ENCODE peak calls at places on chromosomes 3 and 15, in nine cellular contexts. R is NCI-H1436 treated with DMSO at 0.1 percent for 48 hours; E is activated CD8-positive, alpha-beta memory T cell treated with anti-CD3 and anti-CD28 coated beads, Interleukin-2, amount 50 U/mL, for 48 hours; O is GF-D8; N is Ammon's horn; L is DND-41; Y is GOT3; S is EH; M is activated T-helper 1 cell treated with anti-CD3 and anti-CD28 coated beads, Interleukin-2, amount 50 U/mL, for 16 hours. U is an unnamed sample.

GRCh38 chr3:175941352-175941751 is 1082.2 kb downstream of the NAALADL2 start:
- DNase-seq in R (no peak), N (peak; percentile 6), S (peak; percentile 50), Y (no peak), E (no peak), L (no peak), O (no peak), M (no peak), U (no peak)

GRCh38 chr15:96115642-96116041 is 214.9 kb upstream of the NR2F2 start:
- DNase-seq in E (no peak), R (no peak), L (no peak), M (no peak), S (peak; percentile 90), O (no peak), N (no peak), Y (no peak), U (no peak)

GRCh38 chr3:151386063-151386462 is 1.5 kb upstream of the P2RY12 start:
- DNase-seq in M (no peak), L (no peak), E (no peak), O (no peak), N (no peak), Y (no peak), R (no peak), S (peak; percentile 50), U (no peak)

GRCh38 chr3:55859305-55859704 is 372.2 kb upstream of the WNT5A start:
- DNase-seq in M (no peak), O (no peak), S (peak; percentile 3), Y (no peak), L (no peak), E (no peak), R (no peak), N (no peak), U (no peak)

GRCh38 chr3:62688050-62688449 is 187.2 kb downstream of the CADPS start:
- DNase-seq in N (no peak), Y (no peak), M (no peak), R (no peak), S (peak; percentile 61), E (no peak), O (no peak), L (no peak), U (no peak)

GRCh38 chr3:31544634-31545033 is 11.9 kb downstream of the STT3B start:
- DNase-seq in Y (no peak), O (peak; percentile 55), M (no peak), R (no peak), L (no peak), N (no peak), E (no peak), S (no peak), U (no peak)

GRCh38 chr3:138351916-138352555 is 3.7 kb downstream of the MRAS start:
- DNase-seq in O (no peak), M (no peak), R (no peak), Y (no peak), S (peak; percentile 31), N (no peak), E (no peak), L (no peak), U (no peak)

GRCh38 chr15:25679964-25680658 is 183.0 kb downstream of the ATP10A start:
- DNase-seq in S (no peak), O (no peak), R (no peak), Y (no peak), M (no peak), N (no peak), L (no peak), E (no peak), U (no peak)

GRCh38 chr15:29538110-29538509 is 268.5 kb upstream of the NSMCE3 start:
- DNase-seq in O (no peak), L (no peak), R (no peak), S (no peak), Y (no peak), E (no peak), M (no peak), N (peak; percentile 14), U (no peak)

GRCh38 chr3:115062412-115062956 is 84.6 kb downstream of the ZBTB20 start:
- DNase-seq in Y (no peak), N (no peak), M (no peak), L (no peak), E (no peak), R (no peak), S (peak; percentile 77), O (no peak), U (no peak)

GRCh38 chr15:65400760-65401606 is 21.8 kb downstream of the IGDCC4 start:
- DNase-seq in M (peak; percentile 10), E (peak; percentile 77), O (no peak), L (peak; percentile 69), N (peak; percentile 62), S (peak; percentile 71), R (no peak), Y (no peak), U (no peak)

GRCh38 chr3:10445561-10445960 is 59.8 kb downstream of the ATP2B2 start:
- DNase-seq in M (no peak), S (peak; percentile 57), L (no peak), Y (no peak), E (no peak), N (no peak), R (no peak), O (no peak), U (no peak)

GRCh38 chr15:60582370-60583036 is 103.6 kb upstream of the ICE2 start:
- DNase-seq in E (no peak), N (no peak), M (peak; percentile 35), L (no peak), R (no peak), Y (no peak), O (no peak), S (no peak), U (no peak)

GRCh38 chr3:124770341-124771082 is 40.3 kb downstream of the UMPS start:
- DNase-seq in R (no peak), O (no peak), S (peak; percentile 49), L (no peak), Y (no peak), M (no peak), E (no peak), N (no peak), U (no peak)

GRCh38 chr3:186524616-186525015 is 19.6 kb downstream of the CRYGS start:
- DNase-seq in M (no peak), S (no peak), L (no peak), E (no peak), O (no peak), R (no peak), Y (no peak), N (no peak), U (no peak)

GRCh38 chr3:172166890-172167289 is 127.5 kb downstream of the FNDC3B start:
- DNase-seq in O (no peak), N (no peak), E (no peak), R (no peak), Y (no peak), S (no peak), M (no peak), L (no peak), U (no peak)

GRCh38 chr3:165130709-165131108 is 52.4 kb upstream of the SI start:
- DNase-seq in R (no peak), S (no peak), L (no peak), O (no peak), E (no peak), N (no peak), M (no peak), Y (no peak), U (no peak)

GRCh38 chr3:131158434-131158833 is 131.8 kb downstream of the NEK11 start:
- DNase-seq in S (no peak), O (no peak), L (no peak), E (no peak), N (no peak), M (no peak), Y (no peak), R (no peak), U (no peak)

GRCh38 chr3:126847061-126847460 is 135.9 kb upstream of the PLXNA1 start:
- DNase-seq in Y (no peak), L (no peak), E (peak; percentile 23), R (no peak), S (no peak), O (no peak), M (no peak), N (no peak), U (peak; percentile 34)

GRCh38 chr3:69085543-69086132 is 901 bp downstream of the ARL6IP5 start:
- DNase-seq in L (peak; percentile 35), O (no peak), S (peak; percentile 40), M (no peak), N (peak; percentile 76), R (no peak), E (no peak), Y (no peak), U (no peak)

GRCh38 chr3:187945374-187945773 is 200.1 kb upstream of the BCL6 start:
- DNase-seq in E (no peak), L (no peak), R (no peak), N (no peak), S (no peak), M (no peak), O (no peak), Y (no peak), U (no peak)

GRCh38 chr3:11562277-11562881 is 81.3 kb downstream of the VGLL4 start:
- DNase-seq in Y (no peak), N (no peak), S (no peak), M (no peak), E (no peak), O (no peak), R (no peak), L (no peak), U (peak; percentile 57)

GRCh38 chr15:92384391-92384790 is 9.3 kb upstream of the ST8SIA2 start:
- DNase-seq in L (no peak), R (no peak), Y (no peak), E (no peak), N (no peak), M (no peak), O (no peak), S (no peak), U (no peak)

GRCh38 chr3:141243295-141243707 is 11.7 kb downstream of the PXYLP1 start:
- DNase-seq in M (peak; percentile 15), L (peak; percentile 60), E (peak; percentile 77), R (no peak), Y (no peak), S (peak; percentile 48), O (no peak), N (peak; percentile 64), U (peak; percentile 75)

GRCh38 chr15:70140543-70141375 is 43.0 kb upstream of the TLE3 start:
- DNase-seq in M (no peak), L (peak; percentile 51), Y (no peak), O (peak; percentile 12), S (peak; percentile 25), E (no peak), N (peak; percentile 37), R (no peak), U (no peak)

GRCh38 chr15:66284276-66284675 is 9.1 kb upstream of the DIS3L start:
- DNase-seq in R (no peak), S (no peak), Y (no peak), L (no peak), E (no peak), M (no peak), N (peak; percentile 64), O (no peak), U (no peak)

GRCh38 chr3:173750095-173750494 is 352.6 kb downstream of the NLGN1 start:
- DNase-seq in E (no peak), Y (no peak), S (peak; percentile 67), L (no peak), O (no peak), M (no peak), N (no peak), R (peak; percentile 42), U (no peak)

U was measured in ascending aorta.